ENCODE peak calls at places on chromosomes 11 and 22, in six cellular contexts. One of them, this sample, is unnamed.

GRCh38 chr11:77051511-77051910 is 15.3 kb upstream of the CAPN5 start:
- DNase-seq in GM06990: no peak
- DNase-seq in HEK293T: no peak
- DNase-seq in posterior cingulate gyrus: no peak
- DNase-seq in WTC11: no peak
- DNase-seq in amygdala: no peak
- DNase-seq in this sample: no peak

GRCh38 chr11:47571895-47572294 is 6.5 kb downstream of the PTPMT1 start:
- DNase-seq in WTC11: no peak
- DNase-seq in GM06990: no peak
- DNase-seq in posterior cingulate gyrus: no peak
- DNase-seq in amygdala: no peak
- DNase-seq in HEK293T: no peak
- DNase-seq in this sample: no peak

GRCh38 chr11:57513446-57513795 is 2.1 kb downstream of the SLC43A1 start:
- DNase-seq in HEK293T: no peak
- DNase-seq in posterior cingulate gyrus: no peak
- DNase-seq in GM06990: no peak
- DNase-seq in amygdala: no peak
- DNase-seq in WTC11: no peak
- DNase-seq in this sample: no peak

GRCh38 chr22:50001388-50002231 is 11.0 kb downstream of the IL17REL start:
- DNase-seq in amygdala: no peak
- DNase-seq in HEK293T: peak
- DNase-seq in GM06990: no peak
- DNase-seq in WTC11: no peak
- DNase-seq in posterior cingulate gyrus: no peak
- DNase-seq in this sample: no peak

GRCh38 chr22:31275018-31275417 is 17.3 kb downstream of the PIK3IP1 start:
- DNase-seq in GM06990: no peak
- DNase-seq in posterior cingulate gyrus: no peak
- DNase-seq in amygdala: no peak
- DNase-seq in WTC11: no peak
- DNase-seq in HEK293T: no peak
- DNase-seq in this sample: no peak

GRCh38 chr22:24247564-24248344 is 2.9 kb upstream of the GGT5 start:
- DNase-seq in amygdala: peak
- DNase-seq in posterior cingulate gyrus: peak
- DNase-seq in WTC11: peak
- DNase-seq in HEK293T: peak
- DNase-seq in GM06990: peak
- DNase-seq in this sample: peak

GRCh38 chr11:22884268-22884667 is 24.0 kb upstream of the CCDC179 start:
- DNase-seq in amygdala: no peak
- DNase-seq in posterior cingulate gyrus: no peak
- DNase-seq in WTC11: no peak
- DNase-seq in GM06990: no peak
- DNase-seq in HEK293T: no peak
- DNase-seq in this sample: no peak

GRCh38 chr22:47335460-47335859 is 573.0 kb downstream of the TBC1D22A start:
- DNase-seq in GM06990: no peak
- DNase-seq in WTC11: no peak
- DNase-seq in amygdala: no peak
- DNase-seq in HEK293T: no peak
- DNase-seq in posterior cingulate gyrus: no peak
- DNase-seq in this sample: no peak

GRCh38 chr22:35275580-35275979 is 18.3 kb downstream of the HMGXB4 start:
- DNase-seq in amygdala: no peak
- DNase-seq in WTC11: no peak
- DNase-seq in posterior cingulate gyrus: no peak
- DNase-seq in GM06990: no peak
- DNase-seq in HEK293T: no peak
- DNase-seq in this sample: no peak